ENCODE peak calls at places on chromosomes 4 and X, in six cellular contexts. One of them, this sample, is unnamed.
A peak's percentile ranks its signal among the peaks of the same experiment; 100 is the strongest.

GRCh38 chr4:87251104-87251503 is 30.7 kb upstream of the KLHL8 start:
- DNase-seq in heart left ventricle: peak; percentile 29
- DNase-seq in aorta: no peak
- DNase-seq in WTC11: no peak
- DNase-seq in lower lobe of right lung: no peak
- DNase-seq in MV-4-11: no peak
- DNase-seq in this sample: peak; percentile 29

GRCh38 chr4:16516796-16517413 is 290.6 kb upstream of the TAPT1 start:
- DNase-seq in heart left ventricle: peak; percentile 35
- DNase-seq in aorta: no peak
- DNase-seq in WTC11: peak; percentile 24
- DNase-seq in lower lobe of right lung: no peak
- DNase-seq in MV-4-11: peak; percentile 47
- DNase-seq in this sample: peak; percentile 67

GRCh38 chr4:60128916-60129315 is 1071.2 kb upstream of the ADGRL3 start:
- DNase-seq in heart left ventricle: no peak
- DNase-seq in aorta: no peak
- DNase-seq in WTC11: no peak
- DNase-seq in lower lobe of right lung: no peak
- DNase-seq in MV-4-11: no peak
- DNase-seq in this sample: no peak

GRCh38 chr4:107183155-107183774 is 147.2 kb upstream of the DKK2 start:
- DNase-seq in heart left ventricle: no peak
- DNase-seq in aorta: no peak
- DNase-seq in WTC11: peak; percentile 10
- DNase-seq in lower lobe of right lung: no peak
- DNase-seq in MV-4-11: peak; percentile 44
- DNase-seq in this sample: no peak

GRCh38 chr4:76665139-76665538 is 230.1 kb downstream of the SHROOM3 start:
- DNase-seq in heart left ventricle: no peak
- DNase-seq in aorta: no peak
- DNase-seq in WTC11: no peak
- DNase-seq in lower lobe of right lung: peak; percentile 64
- DNase-seq in MV-4-11: no peak
- DNase-seq in this sample: no peak

GRCh38 chr4:177573487-177573886 is 131.2 kb upstream of the AGA start:
- DNase-seq in heart left ventricle: no peak
- DNase-seq in aorta: no peak
- DNase-seq in WTC11: no peak
- DNase-seq in lower lobe of right lung: no peak
- DNase-seq in MV-4-11: peak; percentile 49
- DNase-seq in this sample: no peak

GRCh38 chr4:73593631-73594241 is 26.5 kb downstream of the RASSF6 start:
- DNase-seq in heart left ventricle: no peak
- DNase-seq in aorta: no peak
- DNase-seq in WTC11: no peak
- DNase-seq in lower lobe of right lung: no peak
- DNase-seq in MV-4-11: peak; percentile 11
- DNase-seq in this sample: no peak

GRCh38 chrX:480861-481417 is 94.2 kb upstream of the PPP2R3B start:
- DNase-seq in heart left ventricle: no peak
- DNase-seq in aorta: no peak
- DNase-seq in WTC11: no peak
- DNase-seq in lower lobe of right lung: no peak
- DNase-seq in MV-4-11: no peak
- DNase-seq in this sample: no peak

GRCh38 chr4:118352843-118353373 is at the start of gene PRSS12:
- DNase-seq in heart left ventricle: peak; percentile 54
- DNase-seq in aorta: peak; percentile 61
- DNase-seq in WTC11: peak; percentile 87
- DNase-seq in lower lobe of right lung: peak; percentile 83
- DNase-seq in MV-4-11: peak; percentile 45
- DNase-seq in this sample: no peak

GRCh38 chr4:151692821-151693504 is 67.8 kb downstream of the GATB start:
- DNase-seq in heart left ventricle: no peak
- DNase-seq in aorta: no peak
- DNase-seq in WTC11: no peak
- DNase-seq in lower lobe of right lung: no peak
- DNase-seq in MV-4-11: no peak
- DNase-seq in this sample: no peak

GRCh38 chrX:111869639-111870034 is 6.3 kb upstream of the TRPC5OS start:
- DNase-seq in heart left ventricle: no peak
- DNase-seq in aorta: no peak
- DNase-seq in WTC11: peak; percentile 19
- DNase-seq in lower lobe of right lung: no peak
- DNase-seq in MV-4-11: peak; percentile 1
- DNase-seq in this sample: no peak

GRCh38 chr4:176064539-176064938 is 1.1 kb upstream of the WDR17 start:
- DNase-seq in heart left ventricle: no peak
- DNase-seq in aorta: no peak
- DNase-seq in WTC11: no peak
- DNase-seq in lower lobe of right lung: no peak
- DNase-seq in MV-4-11: no peak
- DNase-seq in this sample: no peak

GRCh38 chr4:1493540-1494287 is 87.5 kb upstream of the NKX1-1 start:
- DNase-seq in heart left ventricle: peak; percentile 9
- DNase-seq in aorta: no peak
- DNase-seq in WTC11: peak; percentile 3
- DNase-seq in lower lobe of right lung: peak; percentile 40
- DNase-seq in MV-4-11: no peak
- DNase-seq in this sample: peak; percentile 57

GRCh38 chr4:91147067-91147466 is 1019.9 kb downstream of the CCSER1 start:
- DNase-seq in heart left ventricle: no peak
- DNase-seq in aorta: no peak
- DNase-seq in WTC11: no peak
- DNase-seq in lower lobe of right lung: no peak
- DNase-seq in MV-4-11: no peak
- DNase-seq in this sample: no peak

GRCh38 chrX:40120838-40121580 is 23.3 kb upstream of the BCOR start:
- DNase-seq in heart left ventricle: no peak
- DNase-seq in aorta: no peak
- DNase-seq in WTC11: no peak
- DNase-seq in lower lobe of right lung: no peak
- DNase-seq in MV-4-11: peak; percentile 77
- DNase-seq in this sample: no peak

GRCh38 chr4:135770505-135770904 is 1568.9 kb upstream of the PABPC4L start:
- DNase-seq in heart left ventricle: no peak
- DNase-seq in aorta: no peak
- DNase-seq in WTC11: no peak
- DNase-seq in lower lobe of right lung: no peak
- DNase-seq in MV-4-11: no peak
- DNase-seq in this sample: no peak

GRCh38 chr4:165656829-165657467 is 216.1 kb upstream of the TLL1 start:
- DNase-seq in heart left ventricle: no peak
- DNase-seq in aorta: no peak
- DNase-seq in WTC11: no peak
- DNase-seq in lower lobe of right lung: no peak
- DNase-seq in MV-4-11: no peak
- DNase-seq in this sample: no peak

GRCh38 chr4:138400528-138400927 is 158.4 kb upstream of the SLC7A11 start:
- DNase-seq in heart left ventricle: peak; percentile 49
- DNase-seq in aorta: no peak
- DNase-seq in WTC11: no peak
- DNase-seq in lower lobe of right lung: no peak
- DNase-seq in MV-4-11: no peak
- DNase-seq in this sample: no peak

GRCh38 chr4:10171055-10171454 is 54.5 kb upstream of the WDR1 start:
- DNase-seq in heart left ventricle: no peak
- DNase-seq in aorta: no peak
- DNase-seq in WTC11: no peak
- DNase-seq in lower lobe of right lung: no peak
- DNase-seq in MV-4-11: peak; percentile 9
- DNase-seq in this sample: no peak

GRCh38 chr4:82710202-82710929 is 88.2 kb downstream of the SCD5 start:
- DNase-seq in heart left ventricle: no peak
- DNase-seq in aorta: no peak
- DNase-seq in WTC11: no peak
- DNase-seq in lower lobe of right lung: no peak
- DNase-seq in MV-4-11: no peak
- DNase-seq in this sample: no peak

GRCh38 chr4:2135083-2135482 is 76.0 kb downstream of the NAT8L start:
- DNase-seq in heart left ventricle: no peak
- DNase-seq in aorta: no peak
- DNase-seq in WTC11: no peak
- DNase-seq in lower lobe of right lung: no peak
- DNase-seq in MV-4-11: peak; percentile 57
- DNase-seq in this sample: no peak